ENCODE peak calls at places on chromosomes 11 and 22, in eight cellular contexts. One of them, this sample, is unnamed.

GRCh38 chr11:74474316-74474715 is 7.0 kb upstream of the KCNE3 start:
- DNase-seq in psoas muscle: no peak
- DNase-seq in fibroblast of mammary gland: no peak
- DNase-seq in brain microvascular endothelial cell: no peak
- DNase-seq in anterior cingulate cortex: no peak
- DNase-seq in KBM-7: no peak
- DNase-seq in IMR-90: no peak
- DNase-seq in colonic mucosa: peak
- DNase-seq in this sample: no peak

GRCh38 chr11:96257972-96258951 is 84.7 kb downstream of the MAML2 start:
- DNase-seq in psoas muscle: no peak
- DNase-seq in fibroblast of mammary gland: peak
- DNase-seq in brain microvascular endothelial cell: no peak
- DNase-seq in anterior cingulate cortex: no peak
- DNase-seq in KBM-7: no peak
- DNase-seq in IMR-90: peak
- DNase-seq in colonic mucosa: no peak
- DNase-seq in this sample: no peak

GRCh38 chr11:126282361-126282741 is 542 bp upstream of the TIRAP start:
- DNase-seq in psoas muscle: peak
- DNase-seq in fibroblast of mammary gland: peak
- DNase-seq in brain microvascular endothelial cell: peak
- DNase-seq in anterior cingulate cortex: peak
- DNase-seq in KBM-7: peak
- DNase-seq in IMR-90: peak
- DNase-seq in colonic mucosa: peak
- DNase-seq in this sample: no peak

GRCh38 chr11:69312418-69313399 is 18.8 kb downstream of the MYEOV start:
- DNase-seq in psoas muscle: no peak
- DNase-seq in fibroblast of mammary gland: no peak
- DNase-seq in brain microvascular endothelial cell: no peak
- DNase-seq in anterior cingulate cortex: no peak
- DNase-seq in KBM-7: no peak
- DNase-seq in IMR-90: no peak
- DNase-seq in colonic mucosa: no peak
- DNase-seq in this sample: peak

GRCh38 chr11:13055200-13055599 is 46.1 kb downstream of the RASSF10 start:
- DNase-seq in psoas muscle: no peak
- DNase-seq in fibroblast of mammary gland: no peak
- DNase-seq in brain microvascular endothelial cell: no peak
- DNase-seq in anterior cingulate cortex: no peak
- DNase-seq in KBM-7: no peak
- DNase-seq in IMR-90: no peak
- DNase-seq in colonic mucosa: no peak
- DNase-seq in this sample: no peak

GRCh38 chr22:17753401-17753989 is 20.8 kb downstream of the BID start:
- DNase-seq in psoas muscle: no peak
- DNase-seq in fibroblast of mammary gland: peak
- DNase-seq in brain microvascular endothelial cell: peak
- DNase-seq in anterior cingulate cortex: no peak
- DNase-seq in KBM-7: peak
- DNase-seq in IMR-90: peak
- DNase-seq in colonic mucosa: no peak
- DNase-seq in this sample: no peak

GRCh38 chr11:72752088-72752914 is at the start of gene ARAP1:
- DNase-seq in psoas muscle: peak
- DNase-seq in fibroblast of mammary gland: peak
- DNase-seq in brain microvascular endothelial cell: peak
- DNase-seq in anterior cingulate cortex: peak
- DNase-seq in KBM-7: peak
- DNase-seq in IMR-90: peak
- DNase-seq in colonic mucosa: peak
- DNase-seq in this sample: peak

GRCh38 chr11:132318421-132319157 is 948.2 kb downstream of the NTM start:
- DNase-seq in psoas muscle: no peak
- DNase-seq in fibroblast of mammary gland: no peak
- DNase-seq in brain microvascular endothelial cell: peak
- DNase-seq in anterior cingulate cortex: peak
- DNase-seq in KBM-7: no peak
- DNase-seq in IMR-90: peak
- DNase-seq in colonic mucosa: no peak
- DNase-seq in this sample: no peak

GRCh38 chr11:2515401-2516275 is 70.8 kb downstream of the KCNQ1 start:
- DNase-seq in psoas muscle: peak
- DNase-seq in fibroblast of mammary gland: no peak
- DNase-seq in brain microvascular endothelial cell: no peak
- DNase-seq in anterior cingulate cortex: no peak
- DNase-seq in KBM-7: no peak
- DNase-seq in IMR-90: no peak
- DNase-seq in colonic mucosa: peak
- DNase-seq in this sample: peak

GRCh38 chr11:128424867-128425285 is 162.5 kb downstream of the ETS1 start:
- DNase-seq in psoas muscle: peak
- DNase-seq in fibroblast of mammary gland: peak
- DNase-seq in brain microvascular endothelial cell: peak
- DNase-seq in anterior cingulate cortex: no peak
- DNase-seq in KBM-7: no peak
- DNase-seq in IMR-90: peak
- DNase-seq in colonic mucosa: peak
- DNase-seq in this sample: peak

GRCh38 chr11:35785287-35786167 is 123.0 kb downstream of the TRIM44 start:
- DNase-seq in psoas muscle: no peak
- DNase-seq in fibroblast of mammary gland: no peak
- DNase-seq in brain microvascular endothelial cell: no peak
- DNase-seq in anterior cingulate cortex: no peak
- DNase-seq in KBM-7: no peak
- DNase-seq in IMR-90: no peak
- DNase-seq in colonic mucosa: no peak
- DNase-seq in this sample: no peak

GRCh38 chr11:118290923-118291322 is 13.6 kb upstream of the CD3E start:
- DNase-seq in psoas muscle: no peak
- DNase-seq in fibroblast of mammary gland: peak
- DNase-seq in brain microvascular endothelial cell: no peak
- DNase-seq in anterior cingulate cortex: no peak
- DNase-seq in KBM-7: peak
- DNase-seq in IMR-90: no peak
- DNase-seq in colonic mucosa: peak
- DNase-seq in this sample: no peak

GRCh38 chr11:92911478-92911877 is 58.0 kb upstream of the MTNR1B start:
- DNase-seq in psoas muscle: no peak
- DNase-seq in fibroblast of mammary gland: no peak
- DNase-seq in brain microvascular endothelial cell: no peak
- DNase-seq in anterior cingulate cortex: no peak
- DNase-seq in KBM-7: no peak
- DNase-seq in IMR-90: no peak
- DNase-seq in colonic mucosa: no peak
- DNase-seq in this sample: no peak

GRCh38 chr11:122746050-122746478 is 90.5 kb downstream of the UBASH3B start:
- DNase-seq in psoas muscle: no peak
- DNase-seq in fibroblast of mammary gland: no peak
- DNase-seq in brain microvascular endothelial cell: no peak
- DNase-seq in anterior cingulate cortex: no peak
- DNase-seq in KBM-7: peak
- DNase-seq in IMR-90: no peak
- DNase-seq in colonic mucosa: no peak
- DNase-seq in this sample: no peak

GRCh38 chr11:75849917-75850316 is 34.9 kb downstream of the UVRAG start:
- DNase-seq in psoas muscle: no peak
- DNase-seq in fibroblast of mammary gland: no peak
- DNase-seq in brain microvascular endothelial cell: no peak
- DNase-seq in anterior cingulate cortex: no peak
- DNase-seq in KBM-7: peak
- DNase-seq in IMR-90: no peak
- DNase-seq in colonic mucosa: no peak
- DNase-seq in this sample: no peak

GRCh38 chr11:16891964-16892363 is 122.2 kb downstream of the PLEKHA7 start:
- DNase-seq in psoas muscle: no peak
- DNase-seq in fibroblast of mammary gland: peak
- DNase-seq in brain microvascular endothelial cell: peak
- DNase-seq in anterior cingulate cortex: no peak
- DNase-seq in KBM-7: no peak
- DNase-seq in IMR-90: peak
- DNase-seq in colonic mucosa: no peak
- DNase-seq in this sample: no peak

GRCh38 chr11:9893474-9893873 is 229.6 kb downstream of the SWAP70 start:
- DNase-seq in psoas muscle: no peak
- DNase-seq in fibroblast of mammary gland: peak
- DNase-seq in brain microvascular endothelial cell: no peak
- DNase-seq in anterior cingulate cortex: no peak
- DNase-seq in KBM-7: no peak
- DNase-seq in IMR-90: peak
- DNase-seq in colonic mucosa: no peak
- DNase-seq in this sample: no peak

GRCh38 chr11:19597876-19598275 is 114.8 kb upstream of the NAV2 start:
- DNase-seq in psoas muscle: no peak
- DNase-seq in fibroblast of mammary gland: no peak
- DNase-seq in brain microvascular endothelial cell: no peak
- DNase-seq in anterior cingulate cortex: no peak
- DNase-seq in KBM-7: no peak
- DNase-seq in IMR-90: no peak
- DNase-seq in colonic mucosa: no peak
- DNase-seq in this sample: no peak

GRCh38 chr22:50445071-50445879 is 29.6 kb downstream of the SBF1 start:
- DNase-seq in psoas muscle: peak
- DNase-seq in fibroblast of mammary gland: no peak
- DNase-seq in brain microvascular endothelial cell: no peak
- DNase-seq in anterior cingulate cortex: no peak
- DNase-seq in KBM-7: no peak
- DNase-seq in IMR-90: no peak
- DNase-seq in colonic mucosa: no peak
- DNase-seq in this sample: peak

GRCh38 chr11:80024119-80024518 is 583.3 kb upstream of the TENM4 start:
- DNase-seq in psoas muscle: no peak
- DNase-seq in fibroblast of mammary gland: no peak
- DNase-seq in brain microvascular endothelial cell: peak
- DNase-seq in anterior cingulate cortex: no peak
- DNase-seq in KBM-7: no peak
- DNase-seq in IMR-90: no peak
- DNase-seq in colonic mucosa: no peak
- DNase-seq in this sample: no peak

GRCh38 chr11:14813506-14813905 is 78.5 kb downstream of the CYP2R1 start:
- DNase-seq in psoas muscle: no peak
- DNase-seq in fibroblast of mammary gland: no peak
- DNase-seq in brain microvascular endothelial cell: no peak
- DNase-seq in anterior cingulate cortex: no peak
- DNase-seq in KBM-7: peak
- DNase-seq in IMR-90: no peak
- DNase-seq in colonic mucosa: no peak
- DNase-seq in this sample: no peak

GRCh38 chr11:75510626-75511025 is 15.1 kb downstream of the GDPD5 start:
- DNase-seq in psoas muscle: no peak
- DNase-seq in fibroblast of mammary gland: no peak
- DNase-seq in brain microvascular endothelial cell: no peak
- DNase-seq in anterior cingulate cortex: no peak
- DNase-seq in KBM-7: no peak
- DNase-seq in IMR-90: no peak
- DNase-seq in colonic mucosa: no peak
- DNase-seq in this sample: no peak

GRCh38 chr11:62974848-62975522 is 9.8 kb downstream of the SLC22A6 start:
- DNase-seq in psoas muscle: no peak
- DNase-seq in fibroblast of mammary gland: no peak
- DNase-seq in brain microvascular endothelial cell: no peak
- DNase-seq in anterior cingulate cortex: peak
- DNase-seq in KBM-7: peak
- DNase-seq in IMR-90: no peak
- DNase-seq in colonic mucosa: peak
- DNase-seq in this sample: no peak

GRCh38 chr11:15507592-15507991 is 392.9 kb downstream of the INSC start:
- DNase-seq in psoas muscle: no peak
- DNase-seq in fibroblast of mammary gland: no peak
- DNase-seq in brain microvascular endothelial cell: peak
- DNase-seq in anterior cingulate cortex: no peak
- DNase-seq in KBM-7: no peak
- DNase-seq in IMR-90: no peak
- DNase-seq in colonic mucosa: peak
- DNase-seq in this sample: no peak

GRCh38 chr22:28542980-28543621 is 136.5 kb downstream of the TTC28 start:
- DNase-seq in psoas muscle: no peak
- DNase-seq in fibroblast of mammary gland: no peak
- DNase-seq in brain microvascular endothelial cell: no peak
- DNase-seq in anterior cingulate cortex: no peak
- DNase-seq in KBM-7: no peak
- DNase-seq in IMR-90: no peak
- DNase-seq in colonic mucosa: no peak
- DNase-seq in this sample: no peak

GRCh38 chr22:17234144-17234623 is 14.9 kb upstream of the ADA2 start:
- DNase-seq in psoas muscle: no peak
- DNase-seq in fibroblast of mammary gland: peak
- DNase-seq in brain microvascular endothelial cell: no peak
- DNase-seq in anterior cingulate cortex: no peak
- DNase-seq in KBM-7: no peak
- DNase-seq in IMR-90: no peak
- DNase-seq in colonic mucosa: no peak
- DNase-seq in this sample: peak

GRCh38 chr22:39577900-39578299 is 7.3 kb downstream of the CACNA1I start:
- DNase-seq in psoas muscle: no peak
- DNase-seq in fibroblast of mammary gland: no peak
- DNase-seq in brain microvascular endothelial cell: no peak
- DNase-seq in anterior cingulate cortex: no peak
- DNase-seq in KBM-7: no peak
- DNase-seq in IMR-90: no peak
- DNase-seq in colonic mucosa: no peak
- DNase-seq in this sample: no peak

GRCh38 chr11:88604255-88604654 is 266.7 kb upstream of the CTSC start:
- DNase-seq in psoas muscle: no peak
- DNase-seq in fibroblast of mammary gland: peak
- DNase-seq in brain microvascular endothelial cell: no peak
- DNase-seq in anterior cingulate cortex: no peak
- DNase-seq in KBM-7: no peak
- DNase-seq in IMR-90: peak
- DNase-seq in colonic mucosa: no peak
- DNase-seq in this sample: no peak

GRCh38 chr11:64858467-64859401 is 14.3 kb upstream of the CDC42BPG start:
- DNase-seq in psoas muscle: peak
- DNase-seq in fibroblast of mammary gland: no peak
- DNase-seq in brain microvascular endothelial cell: no peak
- DNase-seq in anterior cingulate cortex: no peak
- DNase-seq in KBM-7: no peak
- DNase-seq in IMR-90: no peak
- DNase-seq in colonic mucosa: no peak
- DNase-seq in this sample: peak

GRCh38 chr11:125609545-125609944 is 15.4 kb upstream of the CHEK1 start:
- DNase-seq in psoas muscle: no peak
- DNase-seq in fibroblast of mammary gland: no peak
- DNase-seq in brain microvascular endothelial cell: no peak
- DNase-seq in anterior cingulate cortex: no peak
- DNase-seq in KBM-7: no peak
- DNase-seq in IMR-90: no peak
- DNase-seq in colonic mucosa: no peak
- DNase-seq in this sample: no peak

GRCh38 chr11:27282141-27282590 is 80.8 kb downstream of the CCDC34 start:
- DNase-seq in psoas muscle: peak
- DNase-seq in fibroblast of mammary gland: peak
- DNase-seq in brain microvascular endothelial cell: peak
- DNase-seq in anterior cingulate cortex: no peak
- DNase-seq in KBM-7: no peak
- DNase-seq in IMR-90: peak
- DNase-seq in colonic mucosa: no peak
- DNase-seq in this sample: peak